ENCODE peak calls at places on chromosomes 3 and 15, in five cellular contexts. One of them, this sample, is unnamed.
A peak's percentile ranks its signal among the peaks of the same experiment; 100 is the strongest.

GRCh38 chr3:15512173-15512572 is 9.3 kb downstream of the COLQ start:
- DNase-seq in transverse colon: no peak
- DNase-seq in A549: no peak
- DNase-seq in uterus: no peak
- DNase-seq in spleen: no peak
- DNase-seq in this sample: peak; percentile 15

GRCh38 chr3:75254685-75255084 is 409.4 kb upstream of the FRG2C start:
- DNase-seq in spleen: no peak
- DNase-seq in uterus: no peak
- DNase-seq in transverse colon: no peak
- DNase-seq in A549: no peak
- DNase-seq in this sample: no peak

GRCh38 chr15:57610130-57610529 is 18.4 kb downstream of the MYZAP start:
- DNase-seq in A549: peak; percentile 70
- DNase-seq in uterus: peak; percentile 85
- DNase-seq in transverse colon: peak; percentile 87
- DNase-seq in spleen: no peak
- DNase-seq in this sample: peak; percentile 84

GRCh38 chr3:6099458-6100137 is 761.3 kb upstream of the GRM7 start:
- DNase-seq in uterus: peak; percentile 12
- DNase-seq in transverse colon: no peak
- DNase-seq in spleen: no peak
- DNase-seq in A549: no peak
- DNase-seq in this sample: no peak

GRCh38 chr3:69081583-69082262 is 1.6 kb upstream of the UBA3 start:
- DNase-seq in uterus: no peak
- DNase-seq in transverse colon: no peak
- DNase-seq in A549: no peak
- DNase-seq in spleen: no peak
- DNase-seq in this sample: no peak

GRCh38 chr3:126866175-126866759 is 116.6 kb upstream of the PLXNA1 start:
- DNase-seq in spleen: no peak
- DNase-seq in uterus: no peak
- DNase-seq in A549: no peak
- DNase-seq in transverse colon: no peak
- DNase-seq in this sample: no peak

GRCh38 chr3:20137642-20138041 is 48.4 kb downstream of the SGO1 start:
- DNase-seq in uterus: no peak
- DNase-seq in A549: no peak
- DNase-seq in transverse colon: no peak
- DNase-seq in spleen: no peak
- DNase-seq in this sample: no peak

GRCh38 chr3:152430223-152431002 is 161.7 kb downstream of the MBNL1 start:
- DNase-seq in uterus: no peak
- DNase-seq in spleen: no peak
- DNase-seq in A549: no peak
- DNase-seq in transverse colon: no peak
- DNase-seq in this sample: no peak

GRCh38 chr3:171901615-171902312 is 58.6 kb downstream of the TMEM212 start:
- DNase-seq in uterus: no peak
- DNase-seq in A549: no peak
- DNase-seq in spleen: no peak
- DNase-seq in transverse colon: no peak
- DNase-seq in this sample: no peak

GRCh38 chr15:80550219-80550909 is 144.7 kb upstream of the ABHD17C start:
- DNase-seq in A549: no peak
- DNase-seq in transverse colon: no peak
- DNase-seq in spleen: no peak
- DNase-seq in uterus: no peak
- DNase-seq in this sample: no peak

GRCh38 chr3:123880998-123881561 is 3.1 kb downstream of the MYLK start:
- DNase-seq in spleen: no peak
- DNase-seq in transverse colon: no peak
- DNase-seq in A549: peak; percentile 41
- DNase-seq in uterus: no peak
- DNase-seq in this sample: no peak

GRCh38 chr15:54045397-54045796 is 67.2 kb downstream of the UNC13C start:
- DNase-seq in transverse colon: no peak
- DNase-seq in spleen: no peak
- DNase-seq in uterus: no peak
- DNase-seq in A549: no peak
- DNase-seq in this sample: no peak

GRCh38 chr15:100893964-100894295 is 14.3 kb downstream of the ALDH1A3 start:
- DNase-seq in spleen: peak; percentile 38
- DNase-seq in A549: no peak
- DNase-seq in uterus: no peak
- DNase-seq in transverse colon: no peak
- DNase-seq in this sample: no peak

GRCh38 chr3:185878920-185879319 is 54.1 kb upstream of the IGF2BP2 start:
- DNase-seq in uterus: no peak
- DNase-seq in A549: no peak
- DNase-seq in transverse colon: no peak
- DNase-seq in spleen: no peak
- DNase-seq in this sample: no peak

GRCh38 chr15:52483712-52484111 is 45.0 kb downstream of the MYO5A start:
- DNase-seq in transverse colon: no peak
- DNase-seq in uterus: no peak
- DNase-seq in spleen: no peak
- DNase-seq in A549: no peak
- DNase-seq in this sample: no peak

GRCh38 chr15:29470794-29471193 is 201.2 kb upstream of the NSMCE3 start:
- DNase-seq in transverse colon: peak; percentile 39
- DNase-seq in spleen: no peak
- DNase-seq in A549: peak; percentile 26
- DNase-seq in uterus: no peak
- DNase-seq in this sample: no peak

GRCh38 chr3:97389883-97390282 is 374.7 kb upstream of the ARL6 start:
- DNase-seq in transverse colon: no peak
- DNase-seq in uterus: no peak
- DNase-seq in spleen: no peak
- DNase-seq in A549: no peak
- DNase-seq in this sample: no peak

GRCh38 chr15:77582763-77583162 is 49.9 kb downstream of the LINGO1 start:
- DNase-seq in uterus: no peak
- DNase-seq in A549: no peak
- DNase-seq in spleen: no peak
- DNase-seq in transverse colon: peak; percentile 29
- DNase-seq in this sample: no peak

GRCh38 chr3:11651900-11652299 is 8.2 kb upstream of the VGLL4 start:
- DNase-seq in transverse colon: no peak
- DNase-seq in A549: peak; percentile 44
- DNase-seq in spleen: no peak
- DNase-seq in uterus: no peak
- DNase-seq in this sample: no peak

GRCh38 chr3:191131305-191131704 is 67.7 kb upstream of the OSTN start:
- DNase-seq in transverse colon: no peak
- DNase-seq in A549: no peak
- DNase-seq in uterus: no peak
- DNase-seq in spleen: no peak
- DNase-seq in this sample: no peak

GRCh38 chr3:136396916-136397315 is 146.8 kb downstream of the PCCB start:
- DNase-seq in A549: no peak
- DNase-seq in uterus: no peak
- DNase-seq in transverse colon: no peak
- DNase-seq in spleen: no peak
- DNase-seq in this sample: no peak

GRCh38 chr15:67474405-67475080 is 46.4 kb upstream of the C15orf61 start:
- DNase-seq in transverse colon: no peak
- DNase-seq in spleen: no peak
- DNase-seq in uterus: no peak
- DNase-seq in A549: no peak
- DNase-seq in this sample: no peak

GRCh38 chr15:57403532-57403931 is 27.2 kb downstream of the CGNL1 start:
- DNase-seq in transverse colon: no peak
- DNase-seq in A549: no peak
- DNase-seq in spleen: no peak
- DNase-seq in uterus: no peak
- DNase-seq in this sample: no peak

GRCh38 chr3:36991147-36991546 is 1.8 kb downstream of the EPM2AIP1 start:
- DNase-seq in A549: no peak
- DNase-seq in transverse colon: no peak
- DNase-seq in spleen: no peak
- DNase-seq in uterus: no peak
- DNase-seq in this sample: no peak

GRCh38 chr3:188792788-188793187 is 379.0 kb upstream of the TPRG1 start:
- DNase-seq in uterus: no peak
- DNase-seq in spleen: no peak
- DNase-seq in A549: no peak
- DNase-seq in transverse colon: no peak
- DNase-seq in this sample: no peak

GRCh38 chr3:153595186-153595815 is 433.3 kb downstream of the RAP2B start:
- DNase-seq in uterus: no peak
- DNase-seq in spleen: no peak
- DNase-seq in A549: peak; percentile 6
- DNase-seq in transverse colon: no peak
- DNase-seq in this sample: no peak

GRCh38 chr3:128289534-128289933 is 136.3 kb downstream of the EEFSEC start:
- DNase-seq in transverse colon: no peak
- DNase-seq in uterus: no peak
- DNase-seq in A549: no peak
- DNase-seq in spleen: no peak
- DNase-seq in this sample: no peak

GRCh38 chr15:92324036-92324963 is 69.4 kb upstream of the ST8SIA2 start:
- DNase-seq in A549: no peak
- DNase-seq in transverse colon: no peak
- DNase-seq in spleen: no peak
- DNase-seq in uterus: no peak
- DNase-seq in this sample: no peak

GRCh38 chr3:99240700-99241099 is 339.2 kb upstream of the DCBLD2 start:
- DNase-seq in A549: no peak
- DNase-seq in spleen: no peak
- DNase-seq in uterus: no peak
- DNase-seq in transverse colon: no peak
- DNase-seq in this sample: no peak

GRCh38 chr15:78996876-78997275 is 52.0 kb upstream of the CTSH start:
- DNase-seq in A549: no peak
- DNase-seq in spleen: no peak
- DNase-seq in transverse colon: no peak
- DNase-seq in uterus: no peak
- DNase-seq in this sample: no peak

GRCh38 chr3:194946091-194946490 is 260.4 kb downstream of the FAM43A start:
- DNase-seq in spleen: no peak
- DNase-seq in A549: no peak
- DNase-seq in transverse colon: no peak
- DNase-seq in uterus: no peak
- DNase-seq in this sample: no peak

GRCh38 chr3:85652322-85652721 is 693.5 kb downstream of the CADM2 start:
- DNase-seq in transverse colon: no peak
- DNase-seq in uterus: no peak
- DNase-seq in spleen: no peak
- DNase-seq in A549: no peak
- DNase-seq in this sample: no peak

GRCh38 chr3:172379372-172379771 is 68.9 kb downstream of the GHSR start:
- DNase-seq in transverse colon: no peak
- DNase-seq in uterus: no peak
- DNase-seq in spleen: no peak
- DNase-seq in A549: no peak
- DNase-seq in this sample: no peak

GRCh38 chr3:152317184-152317583 is 48.5 kb downstream of the MBNL1 start:
- DNase-seq in uterus: no peak
- DNase-seq in A549: no peak
- DNase-seq in transverse colon: no peak
- DNase-seq in spleen: no peak
- DNase-seq in this sample: no peak

GRCh38 chr3:24986635-24987034 is 441.4 kb upstream of the RARB start:
- DNase-seq in A549: no peak
- DNase-seq in uterus: no peak
- DNase-seq in transverse colon: no peak
- DNase-seq in spleen: no peak
- DNase-seq in this sample: no peak

GRCh38 chr15:66294157-66294931 is 976 bp downstream of the DIS3L start:
- DNase-seq in transverse colon: peak; percentile 42
- DNase-seq in spleen: no peak
- DNase-seq in A549: peak; percentile 67
- DNase-seq in uterus: peak; percentile 16
- DNase-seq in this sample: peak; percentile 12
- TF ChIP-seq POLR2A in transverse colon: peak; percentile 8
- TF ChIP-seq POLR2A in spleen: no peak
- TF ChIP-seq POLR2A in A549: no peak
- TF ChIP-seq POLR2A in uterus: no peak
- TF ChIP-seq POLR2A in this sample: no peak

GRCh38 chr15:43279496-43279895 is 12.8 kb upstream of the TGM5 start:
- DNase-seq in A549: no peak
- DNase-seq in spleen: no peak
- DNase-seq in uterus: no peak
- DNase-seq in transverse colon: no peak
- DNase-seq in this sample: no peak
- H3K4me1 ChIP-seq in A549: no peaks in the 10 kb centered on the region
- H3K4me1 ChIP-seq in spleen: peaks cover 7% of the 10 kb centered on the region
- H3K4me1 ChIP-seq in uterus: no peaks in the 10 kb centered on the region
- H3K4me1 ChIP-seq in transverse colon: no peaks in the 10 kb centered on the region
- H3K4me1 ChIP-seq in this sample: no peaks in the 10 kb centered on the region

GRCh38 chr15:98526094-98526493 is 122.2 kb upstream of the IGF1R start:
- DNase-seq in spleen: no peak
- DNase-seq in A549: no peak
- DNase-seq in transverse colon: no peak
- DNase-seq in uterus: no peak
- DNase-seq in this sample: no peak

GRCh38 chr15:98525625-98526024 is 122.7 kb upstream of the IGF1R start:
- DNase-seq in uterus: no peak
- DNase-seq in transverse colon: no peak
- DNase-seq in spleen: no peak
- DNase-seq in A549: no peak
- DNase-seq in this sample: peak; percentile 81

GRCh38 chr15:98529205-98530145 is 118.9 kb upstream of the IGF1R start:
- DNase-seq in uterus: no peak
- DNase-seq in transverse colon: no peak
- DNase-seq in spleen: no peak
- DNase-seq in A549: no peak
- DNase-seq in this sample: no peak

GRCh38 chr15:98530570-98530969 is 117.8 kb upstream of the IGF1R start:
- DNase-seq in transverse colon: no peak
- DNase-seq in uterus: no peak
- DNase-seq in spleen: no peak
- DNase-seq in A549: no peak
- DNase-seq in this sample: no peak

GRCh38 chr15:98528056-98528725 is 120.1 kb upstream of the IGF1R start:
- DNase-seq in transverse colon: no peak
- DNase-seq in A549: no peak
- DNase-seq in spleen: no peak
- DNase-seq in uterus: no peak
- DNase-seq in this sample: no peak
- TF ChIP-seq POLR2A in transverse colon: no peak
- TF ChIP-seq POLR2A in A549: no peak
- TF ChIP-seq POLR2A in spleen: no peak
- TF ChIP-seq POLR2A in uterus: no peak
- TF ChIP-seq POLR2A in this sample: no peak

DNA sequence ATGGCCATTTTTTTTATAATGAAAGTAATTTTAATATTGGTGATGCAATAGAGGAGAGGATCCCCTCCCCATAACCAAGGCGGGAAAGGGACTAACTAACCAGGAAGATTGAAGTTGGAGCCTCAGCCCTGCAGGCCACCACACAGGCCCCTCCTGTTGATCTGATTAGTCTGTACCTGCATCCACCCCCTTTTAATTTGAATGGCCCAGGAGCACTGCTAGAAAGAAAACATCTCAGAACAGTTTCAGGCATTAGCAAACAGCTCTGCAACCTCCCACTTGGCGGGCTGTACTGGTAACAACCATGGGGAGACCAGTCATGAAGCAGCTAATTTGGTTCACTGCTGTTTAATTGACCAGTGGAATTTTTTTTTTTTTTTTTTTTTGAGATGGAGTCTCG is 10.3 kb downstream of the CAV3 start:
- DNase-seq in uterus: no peak
- DNase-seq in spleen: no peak
- DNase-seq in A549: no peak
- DNase-seq in transverse colon: no peak
- DNase-seq in this sample: no peak
- H3K4me1 ChIP-seq in uterus: no peaks in the 10 kb centered on the region
- H3K4me1 ChIP-seq in spleen: no peaks in the 10 kb centered on the region
- H3K4me1 ChIP-seq in A549: peaks cover 50% of the 10 kb centered on the region
- H3K4me1 ChIP-seq in transverse colon: no peaks in the 10 kb centered on the region
- H3K4me1 ChIP-seq in this sample: peaks cover 7% of the 10 kb centered on the region

This sample was measured in ovary.